ENCODE peak calls at places on chromosome 7, in nine cellular contexts. V is IMR-90, Q is aorta, R is psoas muscle, P is mucosa of descending colon, A is mammary epithelial cell, C is tibial artery, Z is thyroid gland, E is DND-41. N is an unnamed sample.

GRCh38 chr7:112266595-112267270 is 60.2 kb downstream of the ZNF277 start:
- DNase-seq in V (peak; percentile 40), Q (no peak), R (no peak), P (no peak), A (peak; percentile 62), C (no peak), Z (no peak), E (no peak), N (no peak)

GRCh38 chr7:23622469-23622868 is 25.3 kb downstream of the CCDC126 start:
- DNase-seq in V (peak; percentile 76), Q (no peak), R (no peak), P (no peak), A (no peak), C (no peak), Z (no peak), E (no peak), N (no peak)

GRCh38 chr7:5643280-5643679 is 138.2 kb downstream of the RNF216 start:
- DNase-seq in V (no peak), Q (no peak), R (peak; percentile 64), P (peak; percentile 64), A (peak; percentile 55), C (no peak), Z (no peak), E (no peak), N (no peak)

GRCh38 chr7:150481207-150481920 is 30.9 kb downstream of the GIMAP8 start:
- DNase-seq in V (no peak), Q (peak; percentile 64), R (no peak), P (no peak), A (no peak), C (no peak), Z (no peak), E (peak; percentile 50), N (peak; percentile 38)

GRCh38 chr7:151132461-151133205 is 34.9 kb downstream of the GBX1 start:
- DNase-seq in V (no peak), Q (no peak), R (peak; percentile 36), P (peak; percentile 32), A (no peak), C (no peak), Z (no peak), E (no peak), N (no peak)

GRCh38 chr7:132135986-132136385 is 440.3 kb downstream of the PLXNA4 start:
- DNase-seq in V (no peak), Q (no peak), R (no peak), P (no peak), A (no peak), C (no peak), Z (no peak), E (no peak), N (no peak)

GRCh38 chr7:106127984-106128780 is 16.1 kb upstream of the SYPL1 start:
- DNase-seq in V (peak; percentile 43), Q (no peak), R (no peak), P (no peak), A (no peak), C (no peak), Z (no peak), E (no peak), N (no peak)

GRCh38 chr7:120337308-120337907 is 64.4 kb downstream of the KCND2 start:
- DNase-seq in V (peak; percentile 0), Q (no peak), R (no peak), P (no peak), A (peak; percentile 0), C (no peak), Z (no peak), E (no peak), N (no peak)

GRCh38 chr7:112668561-112668960 is 121.6 kb downstream of the TMEM168 start:
- DNase-seq in V (no peak), Q (no peak), R (no peak), P (no peak), A (peak; percentile 52), C (no peak), Z (no peak), E (no peak), N (no peak)

GRCh38 chr7:50552921-50553320 is 12.3 kb downstream of the DDC start:
- DNase-seq in V (peak; percentile 55), Q (no peak), R (no peak), P (no peak), A (peak; percentile 17), C (no peak), Z (no peak), E (peak; percentile 48), N (peak; percentile 46)

GRCh38 chr7:33849961-33850559 is 55.3 kb upstream of the BMPER start:
- DNase-seq in V (no peak), Q (no peak), R (no peak), P (no peak), A (no peak), C (no peak), Z (no peak), E (no peak), N (no peak)

GRCh38 chr7:33870120-33870519 is 35.2 kb upstream of the BMPER start:
- DNase-seq in V (no peak), Q (no peak), R (no peak), P (no peak), A (no peak), C (no peak), Z (no peak), E (no peak), N (no peak)

GRCh38 chr7:7054252-7054830 is 128.0 kb upstream of the C1GALT1 start:
- DNase-seq in V (no peak), Q (no peak), R (no peak), P (no peak), A (no peak), C (no peak), Z (no peak), E (no peak), N (no peak)

GRCh38 chr7:101563198-101563901 is 65.7 kb downstream of the MYL10 start:
- DNase-seq in V (no peak), Q (no peak), R (no peak), P (no peak), A (no peak), C (peak; percentile 31), Z (no peak), E (no peak), N (peak; percentile 35)

GRCh38 chr7:82566752-82567151 is 123.2 kb upstream of the CACNA2D1 start:
- DNase-seq in V (no peak), Q (no peak), R (peak; percentile 50), P (no peak), A (no peak), C (peak; percentile 66), Z (peak; percentile 78), E (no peak), N (no peak)

GRCh38 chr7:100540073-100540723 is 1.2 kb downstream of the AGFG2 start:
- DNase-seq in V (no peak), Q (no peak), R (no peak), P (no peak), A (no peak), C (no peak), Z (no peak), E (no peak), N (no peak)

GRCh38 chr7:140263277-140263676 is 86.5 kb upstream of the KDM7A start:
- DNase-seq in V (no peak), Q (no peak), R (no peak), P (no peak), A (no peak), C (no peak), Z (no peak), E (peak; percentile 50), N (peak; percentile 53)

GRCh38 chr7:115558186-115558585 is 472.4 kb downstream of the TFEC start:
- DNase-seq in V (peak; percentile 70), Q (no peak), R (no peak), P (no peak), A (peak; percentile 3), C (no peak), Z (no peak), E (no peak), N (no peak)

GRCh38 chr7:64312826-64313225 is 935 bp upstream of the ZNF736 start:
- DNase-seq in V (no peak), Q (no peak), R (no peak), P (no peak), A (no peak), C (no peak), Z (peak; percentile 8), E (no peak), N (no peak)

GRCh38 chr7:64310426-64310825 is 3.3 kb upstream of the ZNF736 start:
- DNase-seq in V (no peak), Q (no peak), R (no peak), P (no peak), A (no peak), C (no peak), Z (no peak), E (no peak), N (no peak)

GRCh38 chr7:64313740-64314491 is at the start of gene ZNF736:
- DNase-seq in V (peak; percentile 94), Q (peak; percentile 94), R (peak; percentile 94), P (peak; percentile 92), A (peak; percentile 93), C (peak; percentile 94), Z (peak; percentile 92), E (peak; percentile 94), N (peak; percentile 88)

GRCh38 chr7:64314493-64315020 is 796 bp downstream of the ZNF736 start:
- DNase-seq in V (no peak), Q (peak; percentile 43), R (no peak), P (no peak), A (peak; percentile 2), C (no peak), Z (peak; percentile 6), E (peak; percentile 30), N (no peak)
- H3K4me3 ChIP-seq in V (peak overlapping the region; percentile 96), Q (peak overlapping the region; percentile 97), R (peak overlapping the region; percentile 68), P (peak overlapping the region; percentile 67), A (peak overlapping the region; percentile 52), C (peak overlapping the region; percentile 73), Z (peak overlapping the region; percentile 95), E (peak overlapping the region; percentile 83), N (peak overlapping the region; percentile 58)

GRCh38 chr7:90768301-90768700 is 172.2 kb downstream of the CDK14 start:
- DNase-seq in V (no peak), Q (no peak), R (no peak), P (no peak), A (no peak), C (no peak), Z (no peak), E (no peak), N (no peak)
- H3K9me3 ChIP-seq in V (peaks cover 5% of the 10 kb centered on the region), Q (no peaks in the 10 kb centered on the region), R (no peaks in the 10 kb centered on the region), P (no peaks in the 10 kb centered on the region), A (no peaks in the 10 kb centered on the region), C (no peaks in the 10 kb centered on the region), Z (no peaks in the 10 kb centered on the region), E (no peaks in the 10 kb centered on the region), N (peaks cover 4% of the 10 kb centered on the region)

DNA sequence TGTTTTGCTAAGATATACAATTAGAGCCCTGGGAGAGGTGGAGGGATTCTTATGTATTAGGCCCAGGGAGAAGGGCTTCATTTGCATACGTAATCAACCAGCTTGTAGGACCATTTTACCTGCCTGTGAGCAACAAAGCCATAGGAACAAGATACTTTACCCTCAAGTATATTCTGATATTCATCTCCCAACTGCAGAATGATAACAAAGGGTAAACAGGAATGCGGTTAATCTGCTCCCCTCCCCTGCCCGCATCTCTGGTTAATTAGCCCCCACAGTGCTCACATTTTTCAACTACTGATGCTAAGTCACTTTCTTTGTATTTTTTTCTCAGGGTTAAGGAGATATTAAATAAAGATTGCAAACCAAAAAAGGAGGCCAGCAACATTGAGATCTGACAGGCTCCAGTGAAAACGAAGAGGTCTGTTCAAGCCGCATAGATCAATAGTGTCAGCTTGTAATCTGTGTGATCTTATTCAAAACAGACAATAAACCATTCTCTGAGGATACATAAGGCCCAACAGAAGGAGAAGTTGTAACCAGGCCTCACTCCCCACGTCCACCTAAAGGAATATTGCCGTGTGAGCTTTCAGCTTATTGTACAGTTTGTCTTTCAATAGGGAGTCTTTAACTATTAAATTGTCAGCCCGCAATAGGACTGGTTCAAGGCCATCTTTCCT is 203.4 kb downstream of the RAPGEF5 start:
- DNase-seq in V (no peak), Q (no peak), R (no peak), P (no peak), A (no peak), C (no peak), Z (no peak), E (no peak), N (no peak)
- H3K4me3 ChIP-seq in V (no peak overlapping the region), Q (no peak overlapping the region), R (no peak overlapping the region), P (no peak overlapping the region), A (no peak overlapping the region), C (no peak overlapping the region), Z (no peak overlapping the region), E (no peak overlapping the region), N (no peak overlapping the region)

GRCh38 chr7:157558516-157558874 is 221.7 kb downstream of the DNAJB6 start:
- DNase-seq in V (no peak), Q (peak; percentile 37), R (no peak), P (no peak), A (no peak), C (peak; percentile 48), Z (no peak), E (no peak), N (no peak)
- H3K9me3 ChIP-seq in V (peaks cover 65% of the 10 kb centered on the region), Q (no peaks in the 10 kb centered on the region), R (no peaks in the 10 kb centered on the region), P (no peaks in the 10 kb centered on the region), A (peaks cover 45% of the 10 kb centered on the region), C (no peaks in the 10 kb centered on the region), Z (no peaks in the 10 kb centered on the region), E (no peaks in the 10 kb centered on the region), N (no peaks in the 10 kb centered on the region)